ENCODE peak calls at places on chromosomes 2 and 18, in eight cellular contexts. H is left lobe of liver, E is DMS 273 treated with DMSO at 0.1 percent for 48 hours, M is cardiac septum, G is endothelial cell, W is PC-3, O is SHP77, R is SW480. U is an unnamed sample.

GRCh38 chr2:128456281-128456680 is 137.6 kb upstream of the HS6ST1 start:
- DNase-seq in W (no peak), R (no peak), G (no peak), E (no peak), H (peak), O (no peak), M (peak), U (no peak)

GRCh38 chr2:27208486-27209050 is 3.3 kb upstream of the ATRAID start:
- DNase-seq in R (no peak), M (no peak), G (no peak), E (no peak), O (no peak), W (no peak), H (no peak), U (no peak)

GRCh38 chr18:64175432-64175831 is 26.5 kb upstream of the LINC00305 start:
- DNase-seq in G (no peak), W (no peak), M (no peak), H (no peak), O (no peak), E (no peak), R (no peak), U (no peak)

GRCh38 chr2:127197475-127198385 is 22.4 kb downstream of the CYP27C1 start:
- DNase-seq in G (peak), R (peak), H (peak), M (no peak), E (peak), W (peak), O (peak), U (peak)

GRCh38 chr18:57970356-57971095 is 73.5 kb upstream of the NEDD4L start:
- DNase-seq in O (no peak), G (peak), W (peak), R (peak), H (no peak), M (no peak), E (no peak), U (peak)

GRCh38 chr2:158337018-158337417 is 119.5 kb downstream of the CCDC148 start:
- DNase-seq in M (no peak), H (no peak), E (no peak), G (no peak), R (no peak), O (no peak), W (no peak), U (no peak)

GRCh38 chr2:114709936-114710850 is 267.8 kb downstream of the DPP10 start:
- DNase-seq in G (no peak), O (no peak), M (no peak), R (no peak), E (no peak), H (no peak), W (no peak), U (no peak)

GRCh38 chr2:14751581-14751980 is 119.1 kb downstream of the LRATD1 start:
- DNase-seq in G (no peak), M (no peak), O (peak), W (peak), E (no peak), R (no peak), H (no peak), U (peak)

GRCh38 chr2:20125164-20125563 is 73.7 kb upstream of the LAPTM4A start:
- DNase-seq in G (no peak), H (no peak), M (no peak), R (no peak), O (no peak), E (no peak), W (no peak), U (no peak)

GRCh38 chr2:44342854-44343253 is 18.4 kb downstream of the PREPL start:
- DNase-seq in O (no peak), R (peak), E (no peak), G (no peak), W (peak), M (no peak), H (no peak), U (peak)

GRCh38 chr2:99754215-99754614 is 264.4 kb upstream of the REV1 start:
- DNase-seq in R (no peak), G (no peak), W (peak), E (no peak), H (no peak), O (no peak), M (no peak), U (no peak)

GRCh38 chr2:25664531-25665307 is 8.7 kb downstream of the DTNB start:
- DNase-seq in R (peak), H (no peak), M (no peak), E (peak), G (peak), O (peak), W (peak), U (peak)

GRCh38 chr18:74281011-74281638 is 10.6 kb downstream of the CYB5A start:
- DNase-seq in O (peak), H (no peak), E (no peak), M (no peak), G (no peak), R (no peak), W (no peak), U (no peak)

GRCh38 chr2:215010390-215010789 is 128.0 kb downstream of the ABCA12 start:
- DNase-seq in R (no peak), O (no peak), M (no peak), G (no peak), W (no peak), H (no peak), E (no peak), U (no peak)

GRCh38 chr2:155485141-155485842 is 786.8 kb downstream of the KCNJ3 start:
- DNase-seq in E (peak), M (no peak), R (no peak), H (no peak), W (no peak), O (no peak), G (no peak), U (peak)

U was measured in DMS53.